ENCODE peak calls at places on chromosome 16, in five cellular contexts. G, A, U, Q and R are unnamed samples.

GRCh38 chr16:88318091-88318494 is 64.7 kb upstream of the ZNF469 start:
- DNase-seq in A (no peak), U (no peak), Q (no peak), G (no peak), R (no peak)

GRCh38 chr16:53216798-53217197 is 162.0 kb downstream of the CHD9 start:
- DNase-seq in G (no peak), U (no peak), Q (no peak), A (peak; percentile 50), R (no peak)

GRCh38 chr16:64240586-64240985 is 881.3 kb downstream of the CDH11 start:
- DNase-seq in A (no peak), Q (peak; percentile 22), G (no peak), U (no peak), R (no peak)

GRCh38 chr16:14301150-14302030 is 230.3 kb downstream of the MRTFB start:
- DNase-seq in Q (peak; percentile 31), A (no peak), G (peak; percentile 38), U (no peak), R (no peak)

GRCh38 chr16:18958621-18959578 is 24.8 kb upstream of the TMC7 start:
- DNase-seq in Q (no peak), U (no peak), G (no peak), A (peak; percentile 76), R (no peak)

GRCh38 chr16:67672306-67672705 is 5.7 kb downstream of the C16orf86 start:
- DNase-seq in U (no peak), A (no peak), G (no peak), Q (no peak), R (no peak)

GRCh38 chr16:16176328-16176727 is 47.0 kb downstream of the ABCC6 start:
- DNase-seq in G (no peak), U (no peak), A (no peak), Q (no peak), R (no peak)

GRCh38 chr16:48963306-48963705 is 318.3 kb downstream of the CBLN1 start:
- DNase-seq in A (no peak), Q (no peak), U (no peak), G (no peak), R (no peak)

GRCh38 chr16:87324411-87325275 is 7.5 kb upstream of the C16orf95 start:
- DNase-seq in Q (no peak), U (peak; percentile 63), G (peak; percentile 30), A (peak; percentile 57), R (no peak)

GRCh38 chr16:55349867-55350266 is 25.9 kb downstream of the IRX6 start:
- DNase-seq in U (no peak), Q (no peak), G (no peak), A (no peak), R (no peak)

GRCh38 chr16:12235110-12235509 is 258.6 kb downstream of the SNX29 start:
- DNase-seq in Q (no peak), U (no peak), G (no peak), A (peak; percentile 47), R (no peak)

GRCh38 chr16:46996391-46996790 is 22.9 kb upstream of the DNAJA2 start:
- DNase-seq in A (no peak), G (no peak), Q (no peak), U (no peak), R (no peak)

GRCh38 chr16:72162105-72162680 is 9.8 kb downstream of the PMFBP1 start:
- DNase-seq in A (no peak), U (no peak), G (no peak), Q (no peak), R (no peak)

GRCh38 chr16:79769320-79770243 is 169.0 kb upstream of the MAF start:
- DNase-seq in U (no peak), Q (no peak), G (no peak), A (no peak), R (no peak)

GRCh38 chr16:64964126-64964540 is 157.7 kb downstream of the CDH11 start:
- DNase-seq in Q (no peak), G (no peak), A (peak; percentile 41), U (no peak), R (no peak)

GRCh38 chr16:7835032-7835431 is 502.4 kb downstream of the RBFOX1 start:
- DNase-seq in U (no peak), Q (no peak), A (no peak), G (no peak), R (no peak)

GRCh38 chr16:20969386-20969785 is 68.8 kb downstream of the LYRM1 start:
- DNase-seq in Q (no peak), G (no peak), U (no peak), A (no peak), R (no peak)

GRCh38 chr16:10923650-10924214 is 18.5 kb downstream of the DEXI start:
- DNase-seq in U (peak; percentile 90), Q (no peak), G (peak; percentile 48), A (no peak), R (peak; percentile 31)

GRCh38 chr16:22217890-22218730 is 12.0 kb downstream of the EEF2K start:
- DNase-seq in A (no peak), U (peak; percentile 81), G (no peak), Q (no peak), R (no peak)
- H3K27ac ChIP-seq in A (no peak overlapping the region), U (peak overlapping the region; percentile 79), G (peak overlapping the region; percentile 3), Q (no peak overlapping the region), R (peak overlapping the region; percentile 64)

GRCh38 chr16:66359811-66360608 is 6.5 kb upstream of the CDH5 start:
- DNase-seq in Q (no peak), G (no peak), U (no peak), A (no peak), R (no peak)
- H3K4me3 ChIP-seq in Q (no peak overlapping the region), G (no peak overlapping the region), U (no peak overlapping the region), A (no peak overlapping the region), R (no peak overlapping the region)

DNA sequence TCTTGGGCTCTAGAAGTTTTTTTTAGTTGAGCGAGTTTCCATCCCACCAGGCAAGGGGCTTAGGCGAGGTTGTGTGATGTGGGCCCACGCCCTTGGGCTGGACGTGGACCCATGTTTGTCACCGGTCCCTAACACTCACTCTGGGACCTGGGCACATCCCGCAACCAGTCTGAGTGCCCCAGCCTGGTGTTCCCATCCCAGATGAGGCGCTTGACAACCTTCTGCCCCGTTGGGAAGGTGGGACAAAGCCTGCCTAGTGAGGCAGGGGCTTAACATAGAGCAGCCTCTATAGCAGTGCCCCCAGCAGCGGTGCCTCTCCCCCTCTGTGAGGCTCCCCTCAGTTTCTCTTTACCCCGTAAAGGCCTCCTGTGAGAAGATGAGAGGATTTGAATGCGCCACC is 22.5 kb downstream of the CMIP start:
- DNase-seq in G (no peak), A (no peak), U (no peak), Q (no peak), R (no peak)
- H3K4me1 ChIP-seq in G (peaks cover 7% of the 10 kb centered on the region), A (no peaks in the 10 kb centered on the region), U (no peaks in the 10 kb centered on the region), Q (peaks cover 20% of the 10 kb centered on the region), R (no peaks in the 10 kb centered on the region)

DNA sequence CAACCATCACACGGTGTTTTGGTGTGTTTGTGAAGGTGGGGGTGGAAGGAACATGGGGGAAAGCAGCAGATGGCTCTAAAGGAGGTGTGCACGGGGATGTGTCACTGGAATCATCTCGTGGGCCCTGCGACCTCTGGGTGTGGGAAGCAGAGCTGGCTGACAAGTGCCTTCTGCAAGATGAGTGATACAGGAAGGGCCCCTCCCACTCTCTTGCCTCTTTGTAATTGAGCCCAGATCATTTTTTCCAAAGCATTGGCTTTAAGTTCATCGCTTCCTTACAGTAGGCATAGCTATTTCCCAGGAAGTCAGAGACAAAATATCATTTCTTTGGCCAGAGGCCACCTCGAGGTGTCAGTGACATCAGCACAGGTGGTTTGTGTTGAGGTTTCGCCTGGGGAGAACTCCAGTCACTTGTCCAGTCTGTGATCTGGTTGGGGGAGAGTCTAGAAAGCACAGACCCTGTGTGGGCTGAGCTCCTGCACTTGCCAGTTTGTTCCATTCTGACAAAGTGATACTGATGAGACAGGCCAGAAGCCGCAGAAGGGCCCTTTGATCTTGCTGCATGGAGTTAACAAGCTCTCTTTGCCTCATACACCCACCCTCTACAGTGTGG is 20.6 kb upstream of the SNTB2 start:
- DNase-seq in A (no peak), Q (no peak), G (no peak), U (no peak), R (no peak)
- H3K27ac ChIP-seq in A (no peak overlapping the region), Q (no peak overlapping the region), G (no peak overlapping the region), U (no peak overlapping the region), R (no peak overlapping the region)

DNA sequence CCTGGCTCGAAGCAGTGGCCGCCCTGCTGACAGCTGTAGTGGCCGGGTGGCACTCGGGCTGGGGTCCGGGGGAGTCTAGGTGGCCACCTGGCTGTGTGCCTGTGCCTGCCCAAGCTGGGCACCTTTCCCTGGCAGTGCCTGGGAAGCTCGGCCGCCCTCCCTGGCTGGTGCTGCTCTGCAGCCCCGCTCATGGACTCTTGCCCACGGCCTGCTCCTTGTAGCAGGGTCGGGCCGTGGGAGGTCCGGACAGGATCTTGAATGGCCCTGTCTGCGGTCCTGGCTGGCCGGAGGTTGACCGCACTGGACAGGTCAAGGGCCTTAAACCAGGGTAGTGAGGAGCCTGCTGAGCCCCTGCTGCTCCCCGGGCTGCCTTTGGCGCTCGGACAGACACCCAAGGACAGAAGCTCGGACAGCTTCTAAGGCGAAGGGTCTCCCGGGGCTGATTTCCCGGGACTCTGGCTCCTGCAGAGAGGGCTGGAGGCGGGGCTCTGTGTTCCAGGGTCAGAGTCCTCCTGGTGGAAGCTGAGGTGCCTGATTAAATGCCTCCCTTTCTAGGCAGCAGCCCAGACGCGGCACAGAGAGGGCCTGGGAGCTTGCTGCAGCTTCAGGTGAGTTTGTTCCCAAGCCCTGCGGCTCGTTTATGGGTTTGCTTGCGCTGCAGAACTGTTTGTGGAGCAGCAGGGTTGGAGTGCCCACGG is 6.0 kb downstream of the CAPN15 start:
- DNase-seq in G (peak; percentile 85), U (no peak), A (no peak), Q (no peak), R (no peak)
- H3K4me3 ChIP-seq in G (peak overlapping the region; percentile 21), U (no peak overlapping the region), A (no peak overlapping the region), Q (no peak overlapping the region), R (no peak overlapping the region)

GRCh38 chr16:85569039-85569614 is 44.0 kb upstream of the GSE1 start:
- DNase-seq in G (no peak), Q (no peak), U (no peak), A (no peak), R (no peak)
- H3K4me1 ChIP-seq in G (peaks cover 48% of the 10 kb centered on the region), Q (peaks cover 28% of the 10 kb centered on the region), U (peaks cover 7% of the 10 kb centered on the region), A (peaks cover 37% of the 10 kb centered on the region), R (peaks cover 13% of the 10 kb centered on the region)

GRCh38 chr16:31487720-31488629 is 5.1 kb downstream of the SLC5A2 start:
- DNase-seq in Q (peak; percentile 73), A (peak; percentile 60), U (no peak), G (peak; percentile 81), R (no peak)

GRCh38 chr16:31485571-31485970 is 2.6 kb downstream of the SLC5A2 start:
- DNase-seq in G (no peak), U (no peak), A (no peak), Q (no peak), R (no peak)

GRCh38 chr16:31486036-31486435 is 3.1 kb downstream of the SLC5A2 start:
- DNase-seq in G (no peak), U (no peak), Q (no peak), A (no peak), R (no peak)

GRCh38 chr16:31488630-31489564 is 6.0 kb downstream of the SLC5A2 start:
- DNase-seq in Q (no peak), A (no peak), U (no peak), G (no peak), R (no peak)

GRCh38 chr16:31487076-31487719 is 4.3 kb downstream of the SLC5A2 start:
- DNase-seq in U (no peak), G (no peak), Q (no peak), A (no peak), R (no peak)
- H3K27ac ChIP-seq in U (no peak overlapping the region), G (peak overlapping the region; percentile 37), Q (no peak overlapping the region), A (no peak overlapping the region), R (no peak overlapping the region)